ENCODE peak calls at places on chromosomes 3 and 15, in four cellular contexts. R is H1, D is H9, M is IMR-90. U is an unnamed sample.

GRCh38 chr3:52174896-52175295 is 20.7 kb upstream of the POC1A start:
- DNase-seq in R (no peak), M (no peak), D (no peak), U (no peak)

GRCh38 chr3:177835917-177836316 is 638.6 kb upstream of the TBL1XR1 start:
- DNase-seq in D (no peak), M (peak), R (no peak), U (no peak)

GRCh38 chr3:110789315-110789714 is 282.3 kb upstream of the NECTIN3 start:
- DNase-seq in D (no peak), R (no peak), M (peak), U (no peak)

GRCh38 chr3:108124337-108125150 is 33.7 kb upstream of the CD47 start:
- DNase-seq in R (no peak), M (no peak), D (no peak), U (peak)

GRCh38 chr3:11260460-11260859 is 11.7 kb upstream of the ATG7 start:
- DNase-seq in D (no peak), R (no peak), M (no peak), U (no peak)

GRCh38 chr3:62567097-62568021 is 194.0 kb upstream of the FEZF2 start:
- DNase-seq in R (no peak), M (peak), D (no peak), U (peak)

GRCh38 chr15:29094711-29095110 is 174.9 kb downstream of the NSMCE3 start:
- DNase-seq in D (no peak), R (no peak), M (no peak), U (no peak)

GRCh38 chr3:152256829-152257228 is 11.9 kb upstream of the MBNL1 start:
- DNase-seq in D (no peak), R (no peak), M (no peak), U (no peak)

GRCh38 chr3:115292131-115292530 is 145.0 kb upstream of the ZBTB20 start:
- DNase-seq in D (no peak), M (no peak), R (no peak), U (no peak)

GRCh38 chr3:94004301-94004910 is 24.0 kb downstream of the STX19 start:
- DNase-seq in R (no peak), D (no peak), M (peak), U (peak)

GRCh38 chr3:16239776-16240175 is 25.0 kb downstream of the DPH3 start:
- DNase-seq in R (no peak), M (peak), D (no peak), U (no peak)

GRCh38 chr3:195403244-195403643 is 39.6 kb downstream of the ACAP2 start:
- DNase-seq in D (no peak), R (no peak), M (no peak), U (no peak)
- H3K56ac ChIP-seq in D (no peak), R (no peak), M (no peak), U (no peak)

DNA sequence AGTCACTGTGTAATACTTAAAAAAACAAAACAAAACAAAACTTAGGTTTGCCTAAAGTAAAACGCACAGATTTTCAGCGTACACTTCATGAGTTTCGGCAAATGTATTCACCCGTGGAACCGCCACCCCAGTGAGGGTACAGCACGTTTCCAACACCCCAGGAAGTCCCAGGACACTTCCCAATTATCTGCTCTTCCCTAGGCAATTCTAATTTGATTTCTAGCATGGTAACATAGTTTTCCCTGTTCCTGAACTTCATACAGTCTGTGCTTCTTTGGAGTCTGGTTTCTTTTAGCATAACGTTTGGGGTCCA is 497 bp upstream of the CLASP2 start:
- DNase-seq in R (peak), M (no peak), D (no peak), U (no peak)
- H3K56ac ChIP-seq in R (no peak), M (peak), D (no peak), U (peak)

GRCh38 chr3:85427467-85427866 is 468.7 kb downstream of the CADM2 start:
- DNase-seq in M (no peak), D (no peak), R (no peak), U (no peak)

GRCh38 chr3:85433334-85433733 is 474.5 kb downstream of the CADM2 start:
- DNase-seq in R (no peak), M (no peak), D (no peak), U (peak)

GRCh38 chr3:85432081-85432480 is 473.3 kb downstream of the CADM2 start:
- DNase-seq in R (no peak), D (no peak), M (no peak), U (no peak)
- H3K56ac ChIP-seq in R (no peak), D (no peak), M (no peak), U (no peak)

DNA sequence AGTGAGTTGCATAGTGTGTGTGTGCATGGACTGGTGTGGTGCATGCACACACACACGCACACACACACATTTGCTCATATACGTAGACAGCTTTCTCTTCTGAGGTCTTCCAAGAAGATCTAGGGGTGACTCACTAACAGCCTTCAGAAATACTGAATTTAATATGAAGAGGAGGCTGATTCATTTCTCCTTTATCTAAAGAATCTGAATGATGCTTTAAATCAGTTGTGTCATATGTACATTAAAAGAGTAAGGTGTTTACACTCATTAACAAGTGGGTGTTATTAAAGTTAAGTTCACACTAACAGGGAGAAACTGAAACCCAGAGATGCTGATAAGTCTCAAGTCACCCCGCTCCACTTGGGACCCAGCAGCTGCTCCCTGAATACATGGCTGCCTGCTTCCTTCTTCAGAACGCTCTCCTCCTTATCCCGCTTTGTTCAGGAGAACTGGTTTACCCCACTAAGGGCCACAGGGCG is 22.0 kb downstream of the TMPRSS7 start:
- DNase-seq in R (no peak), D (no peak), M (peak), U (no peak)
- H3K56ac ChIP-seq in R (no peak), D (no peak), M (no peak), U (no peak)